ENCODE peak calls at places on chromosomes 16 and 17, in four cellular contexts. N is GM12878, U is HCT116, P is HepG2. Y is an unnamed sample.
A peak's percentile ranks its signal among the peaks of the same experiment; 100 is the strongest.

GRCh38 chr17:80063815-80064585 is 27.6 kb downstream of the CCDC40 start:
- DNase-seq in P (peak; percentile 81), U (peak; percentile 24), N (no peak), Y (no peak)

GRCh38 chr17:70313031-70313430 is 143.7 kb downstream of the KCNJ2 start:
- DNase-seq in P (no peak), U (no peak), N (no peak), Y (no peak)

GRCh38 chr17:70478883-70479282 is 309.6 kb downstream of the KCNJ2 start:
- DNase-seq in P (no peak), N (no peak), U (no peak), Y (no peak)

GRCh38 chr17:83025636-83026280 is 53.7 kb upstream of the METRNL start:
- DNase-seq in P (no peak), N (no peak), U (no peak), Y (no peak)

GRCh38 chr17:37064166-37064565 is 115.4 kb downstream of the AATF start:
- DNase-seq in N (no peak), P (no peak), U (no peak), Y (no peak)

GRCh38 chr16:82603784-82604411 is 22.9 kb upstream of the CDH13 start:
- DNase-seq in N (no peak), P (peak; percentile 13), U (peak; percentile 13), Y (no peak)

GRCh38 chr16:30740364-30741251 is 7.6 kb upstream of the PHKG2 start:
- DNase-seq in N (no peak), U (peak; percentile 87), P (no peak), Y (no peak)

GRCh38 chr17:49910094-49910857 is 58.7 kb upstream of the DLX4 start:
- DNase-seq in U (no peak), P (no peak), N (no peak), Y (peak; percentile 82)

GRCh38 chr16:15891508-15891907 is 3.1 kb upstream of the CEP20 start:
- DNase-seq in U (no peak), N (no peak), P (no peak), Y (no peak)

GRCh38 chr16:4306439-4307214 is 9.2 kb upstream of the GLIS2 start:
- DNase-seq in P (no peak), U (no peak), N (no peak), Y (no peak)

GRCh38 chr17:5975651-5976050 is 94.5 kb upstream of the WSCD1 start:
- DNase-seq in P (no peak), U (no peak), N (no peak), Y (no peak)

GRCh38 chr17:57885148-57885915 is 35.5 kb upstream of the MRPS23 start:
- DNase-seq in N (no peak), P (no peak), U (no peak), Y (no peak)

GRCh38 chr17:32921013-32921412 is 6.9 kb upstream of the TMEM98 start:
- DNase-seq in P (peak; percentile 72), U (no peak), N (no peak), Y (no peak)

DNA sequence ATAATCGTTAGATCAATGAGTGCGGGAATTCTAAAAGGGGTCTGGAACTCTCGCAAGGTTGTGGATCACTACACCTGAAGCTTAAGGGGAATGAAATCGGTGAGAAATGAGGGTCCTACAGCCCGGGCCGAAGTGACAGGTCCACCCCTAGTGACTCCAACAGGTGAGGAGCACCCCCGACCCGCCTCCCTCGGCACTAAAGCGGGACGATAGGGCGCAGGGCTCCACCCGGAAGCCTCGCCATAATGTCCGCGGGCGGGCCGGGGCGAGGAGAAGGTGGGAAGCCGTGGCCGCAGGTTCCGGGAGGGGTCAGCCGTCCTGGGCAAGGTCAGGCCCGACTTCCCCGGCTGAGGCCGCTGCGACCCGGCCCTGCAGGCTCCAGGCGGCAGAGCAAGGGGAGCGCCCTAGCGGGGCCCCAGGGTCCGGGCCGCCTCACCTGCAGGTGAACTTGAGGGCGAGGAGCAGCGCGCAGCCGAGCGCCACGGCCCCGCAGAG is 569 bp downstream of the TXNDC11 start:
- DNase-seq in P (peak; percentile 32), N (no peak), U (no peak), Y (no peak)
- TF ChIP-seq JUND in P (no peak), N (no peak), U (no peak), Y (no peak)

GRCh38 chr17:17356149-17356930 is 53.2 kb downstream of the NT5M start:
- DNase-seq in U (peak; percentile 70), N (peak; percentile 2), P (peak; percentile 73), Y (peak; percentile 68)
- TF ChIP-seq RAD21 in U (peak; percentile 99), N (peak; percentile 98), P (peak; percentile 99), Y (peak; percentile 100)

GRCh38 chr17:72502940-72503341 is 382.1 kb downstream of the SOX9 start:
- DNase-seq in P (no peak), N (no peak), U (no peak), Y (no peak)
- TF ChIP-seq JUND in P (no peak), N (no peak), U (no peak), Y (no peak)

GRCh38 chr17:40953876-40954275 is 12.9 kb downstream of the KRT39 start:
- DNase-seq in N (no peak), P (no peak), U (peak; percentile 85), Y (no peak)

GRCh38 chr17:40952675-40953074 is 14.1 kb downstream of the KRT39 start:
- DNase-seq in N (no peak), P (no peak), U (no peak), Y (no peak)

GRCh38 chr17:40958086-40958953 is 8.4 kb downstream of the KRT39 start:
- DNase-seq in N (no peak), U (no peak), P (peak; percentile 92), Y (no peak)

GRCh38 chr17:40960144-40960543 is 6.6 kb downstream of the KRT39 start:
- DNase-seq in N (no peak), U (no peak), P (no peak), Y (no peak)

GRCh38 chr17:40956401-40957254 is 10.1 kb downstream of the KRT39 start:
- DNase-seq in P (peak; percentile 100), U (peak; percentile 98), N (no peak), Y (no peak)
- TF ChIP-seq RAD21 in P (no peak), U (peak; percentile 53), N (no peak), Y (no peak)

GRCh38 chr16:8173111-8173644 is 417.1 kb downstream of the TMEM114 start:
- DNase-seq in P (peak; percentile 98), U (peak; percentile 23), N (peak; percentile 2), Y (peak; percentile 72)
- TF ChIP-seq JUND in P (no peak), U (no peak), N (no peak), Y (peak; percentile 64)

DNA sequence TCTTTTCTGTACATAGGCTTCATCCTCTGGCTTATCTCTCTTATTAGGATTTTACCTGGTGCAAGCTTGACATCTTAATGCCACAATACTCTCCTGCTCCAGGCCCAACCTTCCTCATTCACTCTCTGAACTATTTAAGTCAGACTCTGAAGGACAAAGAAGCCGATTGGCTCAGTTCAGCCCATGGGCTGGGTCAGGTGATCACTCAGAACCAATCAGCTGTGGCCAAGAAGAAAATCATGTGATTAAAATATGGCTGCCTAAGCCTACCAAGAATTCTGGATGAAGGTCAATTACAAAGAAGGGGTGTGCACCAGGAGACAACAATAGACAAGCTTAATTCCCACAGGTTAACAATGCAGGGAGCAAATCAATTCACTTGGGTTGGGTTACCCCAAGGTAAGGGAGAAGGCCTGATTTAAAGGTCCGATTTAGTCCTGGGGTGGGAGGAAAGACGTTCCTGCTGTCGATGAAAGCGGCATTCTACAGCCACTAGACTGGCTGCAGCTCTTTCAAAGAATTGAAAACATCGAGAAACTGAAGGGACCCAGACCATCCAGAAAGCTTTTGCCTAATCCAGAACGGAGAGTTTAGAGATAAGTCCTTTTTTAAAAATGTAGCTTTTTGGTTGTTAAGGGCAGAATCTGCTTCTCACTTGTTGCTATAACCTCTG is 42.9 kb upstream of the NFAT5 start:
- DNase-seq in P (peak; percentile 45), N (no peak), U (peak; percentile 90), Y (no peak)
- TF ChIP-seq RAD21 in P (no peak), N (no peak), U (no peak), Y (no peak)

GRCh38 chr16:73214825-73215481 is 167.0 kb upstream of the ZFHX3 start:
- DNase-seq in N (no peak), U (no peak), P (no peak), Y (no peak)
- TF ChIP-seq JUND in N (no peak), U (no peak), P (no peak), Y (no peak)

GRCh38 chr16:85719605-85720318 is 31.0 kb upstream of the GINS2 start:
- DNase-seq in P (no peak), N (no peak), U (no peak), Y (no peak)

GRCh38 chr16:85717393-85718152 is 28.8 kb upstream of the GINS2 start:
- DNase-seq in P (peak; percentile 60), U (peak; percentile 49), N (no peak), Y (peak; percentile 84)

GRCh38 chr16:85718153-85718477 is 29.4 kb upstream of the GINS2 start:
- DNase-seq in N (no peak), P (no peak), U (no peak), Y (no peak)

GRCh38 chr16:85720319-85720637 is 30.6 kb downstream of the C16orf74 start:
- DNase-seq in N (no peak), P (peak; percentile 35), U (no peak), Y (no peak)

GRCh38 chr16:85718682-85719081 is 29.9 kb upstream of the GINS2 start:
- DNase-seq in U (no peak), N (no peak), P (peak; percentile 25), Y (peak; percentile 82)
- TF ChIP-seq RAD21 in U (peak; percentile 38), N (peak; percentile 36), P (no peak), Y (peak; percentile 54)

DNA sequence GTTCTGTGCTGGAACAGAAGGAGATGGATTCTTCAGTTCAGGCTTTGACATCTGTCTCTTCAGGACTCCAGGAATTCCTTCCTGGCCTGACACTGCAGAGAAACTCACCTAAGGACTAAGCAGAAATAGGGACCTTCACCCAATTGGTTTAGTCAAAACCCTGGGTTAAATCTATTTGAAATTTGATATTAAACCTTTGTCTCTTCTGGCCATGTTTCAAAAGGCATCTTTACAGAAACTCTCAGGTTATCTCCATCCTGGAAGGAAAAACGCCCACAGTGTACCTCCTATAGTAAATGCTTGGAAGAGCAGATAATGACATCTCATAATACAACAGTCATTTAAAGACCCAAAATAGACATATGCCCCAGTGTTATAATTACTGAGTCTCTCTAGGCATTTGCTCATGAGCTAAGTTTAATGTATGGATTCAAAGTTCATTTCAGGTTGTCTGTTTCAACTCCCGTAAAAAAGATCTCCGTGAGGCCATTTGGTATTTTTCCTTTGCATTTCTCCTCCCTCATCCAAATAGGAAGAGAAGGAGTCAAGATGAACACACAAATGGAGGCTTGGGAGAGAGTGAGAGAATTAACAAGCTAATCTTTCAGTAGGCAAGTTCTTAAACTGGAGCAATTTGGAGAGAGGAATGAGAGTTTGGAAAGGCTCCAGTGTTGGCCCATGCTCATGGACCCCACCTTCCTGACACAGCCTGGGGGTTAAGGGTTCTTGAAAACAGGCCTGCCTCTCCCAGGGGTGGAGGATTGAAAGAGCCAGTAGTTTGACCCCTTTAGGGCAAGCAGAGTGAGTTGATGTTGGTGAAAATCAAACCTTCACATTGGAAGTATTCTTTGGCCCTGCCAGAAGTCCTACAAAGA is 5.8 kb upstream of the HOXB4 start:
- DNase-seq in U (no peak), P (no peak), N (no peak), Y (no peak)
- TF ChIP-seq JUND in U (no peak), P (no peak), N (no peak), Y (no peak)